ENCODE peak calls at places on chromosomes 1 and 21, in five cellular contexts. One of them, this sample, is unnamed.

GRCh38 chr21:44497641-44498243 is 42.3 kb downstream of the KRTAP10-1 start:
- DNase-seq in GM23248: peak; percentile 20
- DNase-seq in astrocyte: no peak
- DNase-seq in IMR-90: no peak
- DNase-seq in fibroblast of lung: no peak
- DNase-seq in this sample: no peak

GRCh38 chr1:163970699-163971098 is 588.3 kb upstream of the PBX1 start:
- DNase-seq in GM23248: peak; percentile 13
- DNase-seq in IMR-90: no peak
- DNase-seq in astrocyte: no peak
- DNase-seq in fibroblast of lung: no peak
- DNase-seq in this sample: no peak

GRCh38 chr1:172638885-172639831 is 19.7 kb upstream of the FASLG start:
- DNase-seq in astrocyte: peak; percentile 100
- DNase-seq in GM23248: peak; percentile 93
- DNase-seq in IMR-90: peak; percentile 99
- DNase-seq in fibroblast of lung: peak; percentile 100
- DNase-seq in this sample: peak; percentile 94

GRCh38 chr21:45405271-45405818 is 380 bp downstream of the COL18A1 start:
- DNase-seq in GM23248: peak; percentile 57
- DNase-seq in astrocyte: no peak
- DNase-seq in fibroblast of lung: peak; percentile 33
- DNase-seq in IMR-90: peak; percentile 34
- DNase-seq in this sample: no peak

GRCh38 chr1:159920651-159921050 is 4.7 kb downstream of the TAGLN2 start:
- DNase-seq in astrocyte: no peak
- DNase-seq in GM23248: no peak
- DNase-seq in fibroblast of lung: no peak
- DNase-seq in IMR-90: no peak
- DNase-seq in this sample: no peak

GRCh38 chr1:21124846-21125245 is 51.9 kb downstream of the EIF4G3 start:
- DNase-seq in GM23248: peak; percentile 72
- DNase-seq in astrocyte: peak; percentile 66
- DNase-seq in IMR-90: peak; percentile 73
- DNase-seq in fibroblast of lung: peak; percentile 64
- DNase-seq in this sample: peak; percentile 47

GRCh38 chr1:89503690-89504089 is 20.9 kb upstream of the LRRC8B start:
- DNase-seq in IMR-90: no peak
- DNase-seq in GM23248: no peak
- DNase-seq in astrocyte: no peak
- DNase-seq in fibroblast of lung: no peak
- DNase-seq in this sample: no peak

GRCh38 chr1:243564814-243565213 is 285.2 kb downstream of the AKT3 start:
- DNase-seq in fibroblast of lung: no peak
- DNase-seq in IMR-90: no peak
- DNase-seq in GM23248: no peak
- DNase-seq in astrocyte: no peak
- DNase-seq in this sample: no peak

GRCh38 chr1:81703736-81704463 is 96.8 kb upstream of the ADGRL2 start:
- DNase-seq in fibroblast of lung: peak; percentile 64
- DNase-seq in GM23248: peak; percentile 67
- DNase-seq in astrocyte: peak; percentile 40
- DNase-seq in IMR-90: peak; percentile 78
- DNase-seq in this sample: peak; percentile 93

GRCh38 chr21:37914211-37914900 is 1.9 kb downstream of the KCNJ6 start:
- DNase-seq in IMR-90: peak; percentile 22
- DNase-seq in fibroblast of lung: peak; percentile 19
- DNase-seq in GM23248: peak; percentile 43
- DNase-seq in astrocyte: peak; percentile 10
- DNase-seq in this sample: no peak

GRCh38 chr1:3896396-3897000 is 3.6 kb downstream of the C1orf174 start:
- DNase-seq in GM23248: no peak
- DNase-seq in fibroblast of lung: no peak
- DNase-seq in IMR-90: no peak
- DNase-seq in astrocyte: no peak
- DNase-seq in this sample: peak; percentile 65

GRCh38 chr1:97901017-97901658 is 19.7 kb downstream of the DPYD start:
- DNase-seq in GM23248: peak; percentile 73
- DNase-seq in IMR-90: peak; percentile 61
- DNase-seq in fibroblast of lung: peak; percentile 71
- DNase-seq in astrocyte: peak; percentile 63
- DNase-seq in this sample: no peak
- H3K4me2 ChIP-seq in GM23248: peak overlapping the region; percentile 89
- H3K4me2 ChIP-seq in IMR-90: peak overlapping the region; percentile 84
- H3K4me2 ChIP-seq in fibroblast of lung: peak overlapping the region; percentile 65
- H3K4me2 ChIP-seq in astrocyte: peak overlapping the region; percentile 52
- H3K4me2 ChIP-seq in this sample: no peak overlapping the region

DNA sequence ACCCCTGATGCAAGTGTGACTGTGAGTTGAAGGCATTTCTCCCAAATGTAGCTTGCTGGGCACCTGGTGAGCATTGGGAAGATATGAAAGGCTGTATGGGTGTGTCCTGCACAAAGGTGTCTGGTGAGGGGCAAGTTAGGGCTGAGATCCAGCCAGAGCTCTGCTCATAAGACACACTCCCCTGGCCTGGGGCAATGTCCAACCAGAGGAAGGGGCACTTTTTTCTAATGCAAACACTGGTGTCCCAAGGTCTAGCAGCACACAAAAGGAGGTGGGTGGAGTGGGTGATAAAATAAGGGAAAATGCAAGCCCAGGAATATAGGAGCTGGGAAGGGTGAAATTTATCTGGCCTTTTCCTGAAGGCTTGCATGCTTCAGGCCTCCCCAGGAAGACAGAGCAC is 57.1 kb upstream of the TRABD2B start:
- DNase-seq in IMR-90: no peak
- DNase-seq in fibroblast of lung: no peak
- DNase-seq in GM23248: no peak
- DNase-seq in astrocyte: no peak
- DNase-seq in this sample: no peak
- H3K4me2 ChIP-seq in IMR-90: no peak overlapping the region
- H3K4me2 ChIP-seq in fibroblast of lung: no peak overlapping the region
- H3K4me2 ChIP-seq in GM23248: no peak overlapping the region
- H3K4me2 ChIP-seq in astrocyte: no peak overlapping the region
- H3K4me2 ChIP-seq in this sample: no peak overlapping the region

GRCh38 chr1:11875094-11875493 is 16.3 kb upstream of the NPPB start:
- DNase-seq in IMR-90: no peak
- DNase-seq in astrocyte: no peak
- DNase-seq in fibroblast of lung: no peak
- DNase-seq in GM23248: no peak
- DNase-seq in this sample: no peak

GRCh38 chr1:11873954-11874562 is 15.3 kb upstream of the NPPB start:
- DNase-seq in astrocyte: no peak
- DNase-seq in fibroblast of lung: no peak
- DNase-seq in GM23248: no peak
- DNase-seq in IMR-90: no peak
- DNase-seq in this sample: no peak

GRCh38 chr1:11878081-11878890 is 19.5 kb upstream of the NPPB start:
- DNase-seq in astrocyte: no peak
- DNase-seq in fibroblast of lung: no peak
- DNase-seq in GM23248: no peak
- DNase-seq in IMR-90: no peak
- DNase-seq in this sample: no peak

GRCh38 chr1:11873395-11873794 is 14.7 kb upstream of the NPPB start:
- DNase-seq in astrocyte: no peak
- DNase-seq in GM23248: no peak
- DNase-seq in fibroblast of lung: no peak
- DNase-seq in IMR-90: no peak
- DNase-seq in this sample: peak; percentile 87

GRCh38 chr1:11874624-11875023 is 15.9 kb upstream of the NPPB start:
- DNase-seq in astrocyte: no peak
- DNase-seq in IMR-90: no peak
- DNase-seq in GM23248: no peak
- DNase-seq in fibroblast of lung: no peak
- DNase-seq in this sample: no peak
- H3K4me2 ChIP-seq in astrocyte: no peak overlapping the region
- H3K4me2 ChIP-seq in IMR-90: no peak overlapping the region
- H3K4me2 ChIP-seq in GM23248: no peak overlapping the region
- H3K4me2 ChIP-seq in fibroblast of lung: no peak overlapping the region
- H3K4me2 ChIP-seq in this sample: no peak overlapping the region

GRCh38 chr1:65910432-65910831 is 117.7 kb downstream of the PDE4B start:
- DNase-seq in fibroblast of lung: no peak
- DNase-seq in IMR-90: no peak
- DNase-seq in GM23248: no peak
- DNase-seq in astrocyte: no peak
- DNase-seq in this sample: no peak

GRCh38 chr1:65911679-65912078 is 119.0 kb downstream of the PDE4B start:
- DNase-seq in GM23248: no peak
- DNase-seq in IMR-90: no peak
- DNase-seq in astrocyte: no peak
- DNase-seq in fibroblast of lung: no peak
- DNase-seq in this sample: no peak
- H3K4me2 ChIP-seq in GM23248: no peak overlapping the region
- H3K4me2 ChIP-seq in IMR-90: no peak overlapping the region
- H3K4me2 ChIP-seq in astrocyte: no peak overlapping the region
- H3K4me2 ChIP-seq in fibroblast of lung: no peak overlapping the region
- H3K4me2 ChIP-seq in this sample: no peak overlapping the region

DNA sequence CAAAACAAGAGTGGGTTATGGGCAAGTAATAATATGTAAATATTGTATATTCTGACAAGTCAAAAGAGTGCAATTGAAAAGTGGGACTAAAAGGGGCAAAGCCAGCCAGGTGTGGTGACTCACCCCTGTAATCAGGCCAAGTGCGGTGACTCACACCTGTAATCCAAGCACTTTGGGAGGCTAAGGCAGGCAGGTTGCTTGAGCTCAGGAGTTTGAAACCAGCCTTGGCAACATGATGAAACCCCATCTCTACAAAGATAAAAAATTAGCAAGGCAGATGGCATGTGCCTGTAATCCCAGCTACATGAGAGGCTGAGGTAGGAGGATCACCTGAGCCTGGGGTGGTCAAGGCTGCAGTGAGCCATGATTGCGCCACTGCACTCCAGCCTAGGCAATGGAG is 304.0 kb downstream of the HHIPL2 start:
- DNase-seq in IMR-90: peak; percentile 40
- DNase-seq in astrocyte: peak; percentile 20
- DNase-seq in fibroblast of lung: peak; percentile 28
- DNase-seq in GM23248: no peak
- DNase-seq in this sample: peak; percentile 74
- H3K4me2 ChIP-seq in IMR-90: no peak overlapping the region
- H3K4me2 ChIP-seq in astrocyte: no peak overlapping the region
- H3K4me2 ChIP-seq in fibroblast of lung: no peak overlapping the region
- H3K4me2 ChIP-seq in GM23248: no peak overlapping the region
- H3K4me2 ChIP-seq in this sample: no peak overlapping the region

GRCh38 chr1:41482906-41483895 is 1.3 kb downstream of the EDN2 start:
- DNase-seq in IMR-90: no peak
- DNase-seq in astrocyte: no peak
- DNase-seq in fibroblast of lung: no peak
- DNase-seq in GM23248: no peak
- DNase-seq in this sample: peak; percentile 83
- H3K4me2 ChIP-seq in IMR-90: no peak overlapping the region
- H3K4me2 ChIP-seq in astrocyte: peak overlapping the region; percentile 17
- H3K4me2 ChIP-seq in fibroblast of lung: no peak overlapping the region
- H3K4me2 ChIP-seq in GM23248: no peak overlapping the region
- H3K4me2 ChIP-seq in this sample: no peak overlapping the region

GRCh38 chr1:58722414-58722813 is 22.6 kb upstream of the MYSM1 start:
- DNase-seq in astrocyte: no peak
- DNase-seq in GM23248: no peak
- DNase-seq in fibroblast of lung: peak; percentile 29
- DNase-seq in IMR-90: peak; percentile 54
- DNase-seq in this sample: no peak
- H3K4me2 ChIP-seq in astrocyte: no peak overlapping the region
- H3K4me2 ChIP-seq in GM23248: no peak overlapping the region
- H3K4me2 ChIP-seq in fibroblast of lung: no peak overlapping the region
- H3K4me2 ChIP-seq in IMR-90: peak overlapping the region; percentile 61
- H3K4me2 ChIP-seq in this sample: no peak overlapping the region